ENCODE peak calls at places on chromosomes 5 and 9, in eight cellular contexts. One of them, this sample, is unnamed.

GRCh38 chr5:109668668-109669422 is 20.9 kb upstream of the MAN2A1 start:
- DNase-seq in PC-9: no peak
- DNase-seq in upper lobe of right lung: no peak
- DNase-seq in heart right ventricle: no peak
- DNase-seq in left lung: no peak
- DNase-seq in pancreas: no peak
- DNase-seq in fibroblast of lung: no peak
- DNase-seq in cardiac muscle cell: no peak
- DNase-seq in this sample: no peak

GRCh38 chr9:4936277-4936676 is 48.8 kb upstream of the JAK2 start:
- DNase-seq in PC-9: no peak
- DNase-seq in upper lobe of right lung: no peak
- DNase-seq in heart right ventricle: no peak
- DNase-seq in left lung: no peak
- DNase-seq in pancreas: no peak
- DNase-seq in fibroblast of lung: no peak
- DNase-seq in cardiac muscle cell: no peak
- DNase-seq in this sample: no peak

GRCh38 chr5:154034944-154035343 is 3.8 kb downstream of the FAM114A2 start:
- DNase-seq in PC-9: no peak
- DNase-seq in upper lobe of right lung: no peak
- DNase-seq in heart right ventricle: no peak
- DNase-seq in left lung: no peak
- DNase-seq in pancreas: no peak
- DNase-seq in fibroblast of lung: no peak
- DNase-seq in cardiac muscle cell: no peak
- DNase-seq in this sample: no peak

GRCh38 chr5:40733439-40733838 is 22.3 kb downstream of the TTC33 start:
- DNase-seq in PC-9: no peak
- DNase-seq in upper lobe of right lung: no peak
- DNase-seq in heart right ventricle: no peak
- DNase-seq in left lung: no peak
- DNase-seq in pancreas: no peak
- DNase-seq in fibroblast of lung: no peak
- DNase-seq in cardiac muscle cell: no peak
- DNase-seq in this sample: no peak

GRCh38 chr5:88729476-88730182 is 153.4 kb downstream of the MEF2C start:
- DNase-seq in PC-9: peak; percentile 54
- DNase-seq in upper lobe of right lung: no peak
- DNase-seq in heart right ventricle: peak; percentile 77
- DNase-seq in left lung: no peak
- DNase-seq in pancreas: peak; percentile 39
- DNase-seq in fibroblast of lung: peak; percentile 85
- DNase-seq in cardiac muscle cell: peak; percentile 84
- DNase-seq in this sample: peak; percentile 3

GRCh38 chr5:6066026-6066425 is 312.3 kb downstream of the MED10 start:
- DNase-seq in PC-9: no peak
- DNase-seq in upper lobe of right lung: no peak
- DNase-seq in heart right ventricle: no peak
- DNase-seq in left lung: no peak
- DNase-seq in pancreas: no peak
- DNase-seq in fibroblast of lung: no peak
- DNase-seq in cardiac muscle cell: no peak
- DNase-seq in this sample: no peak

GRCh38 chr5:176741566-176742211 is 68.7 kb upstream of the UNC5A start:
- DNase-seq in PC-9: no peak
- DNase-seq in upper lobe of right lung: peak; percentile 54
- DNase-seq in heart right ventricle: no peak
- DNase-seq in left lung: no peak
- DNase-seq in pancreas: no peak
- DNase-seq in fibroblast of lung: no peak
- DNase-seq in cardiac muscle cell: no peak
- DNase-seq in this sample: no peak

GRCh38 chr5:154947778-154948177 is 6.9 kb downstream of the MRPL22 start:
- DNase-seq in PC-9: no peak
- DNase-seq in upper lobe of right lung: no peak
- DNase-seq in heart right ventricle: no peak
- DNase-seq in left lung: no peak
- DNase-seq in pancreas: no peak
- DNase-seq in fibroblast of lung: no peak
- DNase-seq in cardiac muscle cell: no peak
- DNase-seq in this sample: no peak

GRCh38 chr5:116242363-116242762 is 157.5 kb downstream of the COMMD10 start:
- DNase-seq in PC-9: no peak
- DNase-seq in upper lobe of right lung: no peak
- DNase-seq in heart right ventricle: no peak
- DNase-seq in left lung: no peak
- DNase-seq in pancreas: no peak
- DNase-seq in fibroblast of lung: peak; percentile 66
- DNase-seq in cardiac muscle cell: no peak
- DNase-seq in this sample: no peak

GRCh38 chr9:114271556-114272510 is 51.1 kb upstream of the ORM1 start:
- DNase-seq in PC-9: no peak
- DNase-seq in upper lobe of right lung: peak; percentile 70
- DNase-seq in heart right ventricle: peak; percentile 55
- DNase-seq in left lung: no peak
- DNase-seq in pancreas: peak; percentile 32
- DNase-seq in fibroblast of lung: peak; percentile 72
- DNase-seq in cardiac muscle cell: peak; percentile 42
- DNase-seq in this sample: no peak

GRCh38 chr5:164191240-164191639 is 685.8 kb downstream of the MAT2B start:
- DNase-seq in PC-9: no peak
- DNase-seq in upper lobe of right lung: no peak
- DNase-seq in heart right ventricle: peak; percentile 10
- DNase-seq in left lung: no peak
- DNase-seq in pancreas: no peak
- DNase-seq in fibroblast of lung: peak; percentile 80
- DNase-seq in cardiac muscle cell: no peak
- DNase-seq in this sample: no peak

GRCh38 chr5:164187780-164188179 is 682.4 kb downstream of the MAT2B start:
- DNase-seq in PC-9: no peak
- DNase-seq in upper lobe of right lung: no peak
- DNase-seq in heart right ventricle: no peak
- DNase-seq in left lung: no peak
- DNase-seq in pancreas: no peak
- DNase-seq in fibroblast of lung: no peak
- DNase-seq in cardiac muscle cell: no peak
- DNase-seq in this sample: no peak

GRCh38 chr5:164185000-164185399 is 679.6 kb downstream of the MAT2B start:
- DNase-seq in PC-9: no peak
- DNase-seq in upper lobe of right lung: no peak
- DNase-seq in heart right ventricle: no peak
- DNase-seq in left lung: no peak
- DNase-seq in pancreas: no peak
- DNase-seq in fibroblast of lung: no peak
- DNase-seq in cardiac muscle cell: no peak
- DNase-seq in this sample: no peak

GRCh38 chr5:164186550-164186949 is 681.1 kb downstream of the MAT2B start:
- DNase-seq in PC-9: no peak
- DNase-seq in upper lobe of right lung: no peak
- DNase-seq in heart right ventricle: no peak
- DNase-seq in left lung: no peak
- DNase-seq in pancreas: no peak
- DNase-seq in fibroblast of lung: no peak
- DNase-seq in cardiac muscle cell: no peak
- DNase-seq in this sample: no peak

DNA sequence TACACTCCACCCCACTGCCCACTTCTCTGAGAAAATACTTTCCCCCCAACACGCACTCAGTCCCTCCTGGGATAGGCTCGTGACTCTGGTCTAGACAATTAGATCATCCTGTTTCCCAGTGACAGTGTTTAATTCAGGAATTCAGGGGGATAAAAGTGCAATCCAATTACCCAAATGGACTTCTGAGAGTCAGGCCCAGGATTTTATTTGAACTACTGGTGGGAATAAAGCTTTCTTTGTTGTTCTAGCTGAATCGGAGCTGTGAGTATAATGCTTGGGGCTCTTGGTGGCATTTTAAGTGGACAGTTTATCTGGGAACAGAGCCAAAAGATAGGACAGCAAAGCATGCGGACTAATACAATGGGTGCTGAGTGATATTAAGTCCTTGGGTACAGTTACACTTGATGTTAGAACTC is 683.3 kb downstream of the MAT2B start:
- DNase-seq in PC-9: no peak
- DNase-seq in upper lobe of right lung: no peak
- DNase-seq in heart right ventricle: peak; percentile 5
- DNase-seq in left lung: no peak
- DNase-seq in pancreas: no peak
- DNase-seq in fibroblast of lung: no peak
- DNase-seq in cardiac muscle cell: peak; percentile 89
- DNase-seq in this sample: no peak
- H3K27ac ChIP-seq in PC-9: no peak overlapping the region
- H3K27ac ChIP-seq in upper lobe of right lung: no peak overlapping the region
- H3K27ac ChIP-seq in heart right ventricle: peak overlapping the region; percentile 45
- H3K27ac ChIP-seq in left lung: no peak overlapping the region
- H3K27ac ChIP-seq in pancreas: no peak overlapping the region
- H3K27ac ChIP-seq in fibroblast of lung: no peak overlapping the region
- H3K27ac ChIP-seq in cardiac muscle cell: peak overlapping the region; percentile 99
- H3K27ac ChIP-seq in this sample: no peak overlapping the region

GRCh38 chr5:173752636-173753035 is 135.5 kb upstream of the CPEB4 start:
- DNase-seq in PC-9: no peak
- DNase-seq in upper lobe of right lung: no peak
- DNase-seq in heart right ventricle: no peak
- DNase-seq in left lung: no peak
- DNase-seq in pancreas: no peak
- DNase-seq in fibroblast of lung: no peak
- DNase-seq in cardiac muscle cell: no peak
- DNase-seq in this sample: no peak
- H3K27ac ChIP-seq in PC-9: no peak overlapping the region
- H3K27ac ChIP-seq in upper lobe of right lung: no peak overlapping the region
- H3K27ac ChIP-seq in heart right ventricle: peak overlapping the region; percentile 60
- H3K27ac ChIP-seq in left lung: no peak overlapping the region
- H3K27ac ChIP-seq in pancreas: no peak overlapping the region
- H3K27ac ChIP-seq in fibroblast of lung: no peak overlapping the region
- H3K27ac ChIP-seq in cardiac muscle cell: peak overlapping the region; percentile 85
- H3K27ac ChIP-seq in this sample: no peak overlapping the region

GRCh38 chr5:124126504-124127240 is 614.7 kb downstream of the CSNK1G3 start:
- DNase-seq in PC-9: no peak
- DNase-seq in upper lobe of right lung: no peak
- DNase-seq in heart right ventricle: no peak
- DNase-seq in left lung: no peak
- DNase-seq in pancreas: no peak
- DNase-seq in fibroblast of lung: no peak
- DNase-seq in cardiac muscle cell: no peak
- DNase-seq in this sample: no peak

GRCh38 chr5:124124711-124125229 is 612.8 kb downstream of the CSNK1G3 start:
- DNase-seq in PC-9: no peak
- DNase-seq in upper lobe of right lung: no peak
- DNase-seq in heart right ventricle: no peak
- DNase-seq in left lung: no peak
- DNase-seq in pancreas: no peak
- DNase-seq in fibroblast of lung: peak; percentile 12
- DNase-seq in cardiac muscle cell: no peak
- DNase-seq in this sample: no peak

GRCh38 chr5:124121198-124121597 is 609.2 kb downstream of the CSNK1G3 start:
- DNase-seq in PC-9: no peak
- DNase-seq in upper lobe of right lung: no peak
- DNase-seq in heart right ventricle: no peak
- DNase-seq in left lung: no peak
- DNase-seq in pancreas: no peak
- DNase-seq in fibroblast of lung: no peak
- DNase-seq in cardiac muscle cell: no peak
- DNase-seq in this sample: no peak
- H3K27ac ChIP-seq in PC-9: no peak overlapping the region
- H3K27ac ChIP-seq in upper lobe of right lung: no peak overlapping the region
- H3K27ac ChIP-seq in heart right ventricle: no peak overlapping the region
- H3K27ac ChIP-seq in left lung: no peak overlapping the region
- H3K27ac ChIP-seq in pancreas: no peak overlapping the region
- H3K27ac ChIP-seq in fibroblast of lung: no peak overlapping the region
- H3K27ac ChIP-seq in cardiac muscle cell: no peak overlapping the region
- H3K27ac ChIP-seq in this sample: no peak overlapping the region

GRCh38 chr9:71766663-71767062 is 1.6 kb downstream of the CEMIP2 start:
- DNase-seq in PC-9: no peak
- DNase-seq in upper lobe of right lung: no peak
- DNase-seq in heart right ventricle: no peak
- DNase-seq in left lung: no peak
- DNase-seq in pancreas: no peak
- DNase-seq in fibroblast of lung: no peak
- DNase-seq in cardiac muscle cell: no peak
- DNase-seq in this sample: no peak
- H3K27ac ChIP-seq in PC-9: peak overlapping the region; percentile 24
- H3K27ac ChIP-seq in upper lobe of right lung: peak overlapping the region; percentile 94
- H3K27ac ChIP-seq in heart right ventricle: no peak overlapping the region
- H3K27ac ChIP-seq in left lung: peak overlapping the region; percentile 98
- H3K27ac ChIP-seq in pancreas: peak overlapping the region; percentile 19
- H3K27ac ChIP-seq in fibroblast of lung: peak overlapping the region; percentile 88
- H3K27ac ChIP-seq in cardiac muscle cell: no peak overlapping the region
- H3K27ac ChIP-seq in this sample: peak overlapping the region; percentile 85

DNA sequence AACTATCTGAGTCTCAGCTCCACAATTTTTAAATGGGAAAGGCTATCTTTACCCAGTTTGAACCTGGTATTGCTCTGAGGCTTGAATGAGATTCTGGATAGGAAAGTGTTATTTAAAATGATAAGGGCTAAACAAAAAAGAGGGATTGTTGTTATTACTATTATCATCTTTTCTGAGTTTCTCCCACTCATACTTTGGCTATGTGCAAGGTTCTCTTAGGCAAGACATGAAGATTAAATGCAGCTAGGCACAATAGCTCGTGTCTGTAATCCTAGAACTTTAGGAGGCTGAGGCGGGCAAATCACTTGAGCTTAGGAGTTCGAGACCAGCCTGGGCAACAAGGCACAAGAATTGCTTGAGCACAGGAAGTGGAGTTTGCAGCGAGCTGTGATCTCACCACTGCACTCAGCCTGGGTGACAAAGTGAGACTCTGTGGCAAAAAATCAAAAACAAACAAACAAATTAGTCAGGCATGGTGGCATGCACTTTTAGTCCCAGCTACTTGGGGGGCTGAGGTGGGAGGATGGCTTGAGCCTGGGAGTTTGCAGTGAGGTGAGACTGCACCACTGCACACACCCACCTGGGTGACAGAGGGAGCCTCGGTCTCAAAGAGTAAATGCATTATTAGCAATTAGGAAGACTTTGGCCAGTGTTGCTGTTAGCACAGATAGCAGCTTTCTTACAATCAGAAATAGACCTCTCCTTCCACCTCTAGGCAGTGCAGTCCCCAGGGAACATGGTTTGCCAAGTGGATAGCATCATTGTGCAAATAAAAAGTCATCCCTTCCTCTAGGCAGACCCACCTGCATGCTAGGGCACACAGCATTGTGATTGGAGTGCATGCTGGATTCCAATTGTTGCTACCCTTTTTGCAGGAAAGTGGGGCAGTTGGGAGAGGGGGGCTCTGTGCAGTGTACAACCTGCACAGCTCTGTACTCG is 77.6 kb upstream of the KLF9 start:
- DNase-seq in PC-9: no peak
- DNase-seq in upper lobe of right lung: no peak
- DNase-seq in heart right ventricle: no peak
- DNase-seq in left lung: no peak
- DNase-seq in pancreas: no peak
- DNase-seq in fibroblast of lung: no peak
- DNase-seq in cardiac muscle cell: no peak
- DNase-seq in this sample: no peak
- H3K27ac ChIP-seq in PC-9: no peak overlapping the region
- H3K27ac ChIP-seq in upper lobe of right lung: no peak overlapping the region
- H3K27ac ChIP-seq in heart right ventricle: no peak overlapping the region
- H3K27ac ChIP-seq in left lung: no peak overlapping the region
- H3K27ac ChIP-seq in pancreas: no peak overlapping the region
- H3K27ac ChIP-seq in fibroblast of lung: no peak overlapping the region
- H3K27ac ChIP-seq in cardiac muscle cell: no peak overlapping the region
- H3K27ac ChIP-seq in this sample: no peak overlapping the region

This sample was measured in epithelial cell of prostate.